ENCODE peak calls at places on chromosomes 12 and 14, in nine cellular contexts. G is psoas muscle, T is cardiac fibroblast, D is adrenal gland, P is lower leg skin, J is left ventricle myocardium inferior, U is heart left ventricle, C is HFF-Myc, V is RWPE1. Q is an unnamed sample.

GRCh38 chr14:36773136-36773540 is 111.5 kb downstream of the PAX9 start:
- DNase-seq in G (no peak), T (peak), D (peak), P (no peak), J (no peak), U (no peak), C (no peak), V (peak), Q (no peak)

GRCh38 chr14:100610511-100611217 is 23.4 kb upstream of the BEGAIN start:
- DNase-seq in G (no peak), T (peak), D (no peak), P (peak), J (no peak), U (no peak), C (peak), V (peak), Q (no peak)

GRCh38 chr12:131333621-131334440 is 377.1 kb upstream of the SFSWAP start:
- DNase-seq in G (no peak), T (no peak), D (no peak), P (peak), J (no peak), U (no peak), C (no peak), V (no peak), Q (no peak)

GRCh38 chr12:55703976-55704761 is 3.5 kb downstream of the ITGA7 start:
- DNase-seq in G (peak), T (peak), D (no peak), P (no peak), J (no peak), U (no peak), C (no peak), V (no peak), Q (no peak)

GRCh38 chr12:89839427-89839826 is 130.8 kb upstream of the ATP2B1 start:
- DNase-seq in G (no peak), T (no peak), D (no peak), P (no peak), J (no peak), U (no peak), C (no peak), V (no peak), Q (no peak)

GRCh38 chr14:103078860-103079587 is 5.0 kb upstream of the LBHD2 start:
- DNase-seq in G (peak), T (no peak), D (no peak), P (no peak), J (no peak), U (no peak), C (no peak), V (no peak), Q (no peak)

GRCh38 chr12:27733052-27733656 is 22.5 kb downstream of the MRPS35 start:
- DNase-seq in G (no peak), T (peak), D (no peak), P (no peak), J (no peak), U (no peak), C (no peak), V (peak), Q (peak)

GRCh38 chr12:110248096-110248447 is 33.0 kb upstream of the ATP2A2 start:
- DNase-seq in G (no peak), T (no peak), D (no peak), P (no peak), J (no peak), U (no peak), C (no peak), V (no peak), Q (no peak)

GRCh38 chr14:57816568-57817284 is 49.2 kb downstream of the SLC35F4 start:
- DNase-seq in G (no peak), T (peak), D (no peak), P (no peak), J (no peak), U (no peak), C (no peak), V (peak), Q (no peak)

GRCh38 chr12:64412458-64412857 is 8.3 kb downstream of the XPOT start:
- DNase-seq in G (no peak), T (no peak), D (no peak), P (no peak), J (no peak), U (no peak), C (no peak), V (no peak), Q (no peak)

GRCh38 chr14:75542585-75543091 is 20.4 kb downstream of the BATF start:
- DNase-seq in G (peak), T (peak), D (peak), P (peak), J (peak), U (peak), C (no peak), V (no peak), Q (peak)

GRCh38 chr12:10191865-10192264 is 13.0 kb downstream of the TMEM52B start:
- DNase-seq in G (no peak), T (peak), D (peak), P (no peak), J (no peak), U (no peak), C (no peak), V (no peak), Q (no peak)

GRCh38 chr12:52539024-52539820 is 13.7 kb downstream of the KRT71 start:
- DNase-seq in G (no peak), T (peak), D (no peak), P (no peak), J (no peak), U (no peak), C (peak), V (peak), Q (no peak)

GRCh38 chr12:67276469-67276868 is 7.3 kb downstream of the CAND1 start:
- DNase-seq in G (no peak), T (peak), D (no peak), P (no peak), J (no peak), U (no peak), C (no peak), V (no peak), Q (no peak)

GRCh38 chr14:32259368-32260013 is 56.4 kb upstream of the RNU6-8 start:
- DNase-seq in G (no peak), T (peak), D (no peak), P (no peak), J (no peak), U (no peak), C (peak), V (peak), Q (peak)

GRCh38 chr12:120101182-120101581 is 15.4 kb downstream of the RAB35 start:
- DNase-seq in G (peak), T (no peak), D (peak), P (no peak), J (no peak), U (peak), C (no peak), V (no peak), Q (peak)

GRCh38 chr14:74952697-74953484 is 2.5 kb downstream of the PGF start:
- DNase-seq in G (no peak), T (no peak), D (no peak), P (no peak), J (no peak), U (no peak), C (no peak), V (no peak), Q (no peak)

GRCh38 chr14:23069413-23069806 is 12.1 kb upstream of the CDH24 start:
- DNase-seq in G (no peak), T (no peak), D (no peak), P (no peak), J (no peak), U (no peak), C (no peak), V (no peak), Q (no peak)

GRCh38 chr14:61836184-61836583 is 74.0 kb downstream of the SNAPC1 start:
- DNase-seq in G (no peak), T (no peak), D (no peak), P (no peak), J (no peak), U (no peak), C (no peak), V (no peak), Q (no peak)

GRCh38 chr14:23068792-23069412 is 11.6 kb upstream of the CDH24 start:
- DNase-seq in G (peak), T (peak), D (peak), P (peak), J (peak), U (no peak), C (peak), V (peak), Q (peak)

GRCh38 chr12:5622280-5622679 is 190.4 kb downstream of the NTF3 start:
- DNase-seq in G (no peak), T (no peak), D (no peak), P (peak), J (no peak), U (no peak), C (no peak), V (no peak), Q (no peak)

GRCh38 chr12:77049767-77050353 is 15.5 kb downstream of the E2F7 start:
- DNase-seq in G (no peak), T (peak), D (peak), P (no peak), J (no peak), U (no peak), C (peak), V (peak), Q (peak)

GRCh38 chr12:109244043-109244442 is 65.0 kb downstream of the FOXN4 start:
- DNase-seq in G (no peak), T (no peak), D (peak), P (no peak), J (no peak), U (no peak), C (no peak), V (no peak), Q (no peak)

GRCh38 chr14:91241848-91242247 is 2.7 kb downstream of the GPR68 start:
- DNase-seq in G (no peak), T (no peak), D (no peak), P (no peak), J (no peak), U (no peak), C (no peak), V (no peak), Q (peak)

GRCh38 chr12:110224379-110225304 is 56.4 kb upstream of the ATP2A2 start:
- DNase-seq in G (no peak), T (peak), D (peak), P (no peak), J (no peak), U (no peak), C (peak), V (peak), Q (no peak)

GRCh38 chr12:10716704-10717315 is 6.3 kb downstream of the YBX3 start:
- DNase-seq in G (peak), T (peak), D (peak), P (peak), J (peak), U (peak), C (peak), V (peak), Q (no peak)

GRCh38 chr12:5139751-5140150 is 96.1 kb downstream of the KCNA5 start:
- DNase-seq in G (no peak), T (no peak), D (no peak), P (no peak), J (no peak), U (no peak), C (no peak), V (no peak), Q (no peak)

GRCh38 chr14:88895116-88895515 is 70.7 kb downstream of the TTC8 start:
- DNase-seq in G (no peak), T (peak), D (no peak), P (no peak), J (no peak), U (no peak), C (peak), V (peak), Q (no peak)
- TF ChIP-seq CTCF in G (no peak), T (no peak), D (no peak), P (no peak), J (no peak), U (no peak), C (no peak), V (no peak), Q (no peak)

GRCh38 chr12:106601548-106601947 is 18.7 kb downstream of the RFX4 start:
- DNase-seq in G (no peak), T (no peak), D (no peak), P (no peak), J (no peak), U (no peak), C (no peak), V (no peak), Q (no peak)
- TF ChIP-seq CTCF in G (no peak), T (no peak), D (no peak), P (no peak), J (no peak), U (no peak), C (no peak), V (no peak), Q (no peak)

GRCh38 chr12:46214668-46215429 is 54.0 kb downstream of the SLC38A1 start:
- DNase-seq in G (no peak), T (no peak), D (no peak), P (no peak), J (no peak), U (no peak), C (no peak), V (no peak), Q (no peak)
- TF ChIP-seq CTCF in G (no peak), T (no peak), D (no peak), P (no peak), J (no peak), U (no peak), C (no peak), V (no peak), Q (no peak)

DNA sequence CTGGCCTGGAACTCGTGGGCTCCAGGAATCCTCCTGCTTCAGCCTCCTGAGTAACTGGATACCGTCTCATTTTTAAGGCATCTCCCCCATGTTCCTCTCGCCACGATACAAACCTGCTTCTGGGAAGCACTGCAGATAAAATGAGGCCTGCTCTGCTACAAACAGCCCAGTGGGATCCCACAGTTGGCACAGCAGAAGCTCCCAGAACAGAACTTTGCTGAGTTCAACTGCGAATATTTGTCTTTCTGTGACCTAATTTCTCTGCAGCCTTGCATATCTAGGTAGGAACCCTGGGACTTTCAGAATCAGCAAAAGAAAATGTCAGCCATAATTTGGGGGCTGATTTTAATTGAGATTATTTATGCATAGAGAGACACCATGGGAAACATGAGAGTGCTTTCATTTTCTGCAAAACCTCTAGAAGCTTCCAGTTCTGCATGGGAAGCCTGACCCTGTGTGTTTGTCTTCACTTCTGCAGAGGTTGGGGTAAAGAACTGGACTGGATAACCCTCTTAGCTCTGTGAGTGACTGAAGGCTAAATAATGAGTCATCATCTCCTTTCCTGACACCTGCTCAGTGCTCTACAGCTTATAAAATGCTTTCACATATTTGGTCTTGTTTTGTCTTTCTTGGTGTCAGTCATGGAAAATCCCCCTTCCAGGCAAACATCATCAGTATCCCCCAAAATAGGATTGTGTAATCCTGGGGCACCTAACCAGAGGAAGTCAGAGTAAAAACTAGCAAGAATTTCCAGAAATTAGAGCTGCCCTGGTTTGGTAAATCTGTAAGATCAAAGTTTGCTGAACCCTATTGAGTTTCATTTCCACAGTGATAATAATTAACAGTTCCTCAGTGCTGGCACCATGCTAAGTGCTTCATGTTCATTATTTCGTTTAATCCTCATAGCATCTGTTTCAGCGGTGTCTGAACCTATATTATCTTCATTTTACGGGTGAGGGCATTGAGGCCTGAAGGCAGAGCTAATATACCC is 185.8 kb downstream of the SLC15A4 start:
- DNase-seq in G (no peak), T (no peak), D (no peak), P (no peak), J (no peak), U (no peak), C (no peak), V (no peak), Q (peak)
- TF ChIP-seq CTCF in G (no peak), T (no peak), D (no peak), P (no peak), J (no peak), U (no peak), C (no peak), V (no peak), Q (no peak)

GRCh38 chr12:79420146-79420618 is 270.6 kb downstream of the PAWR start:
- DNase-seq in G (no peak), T (peak), D (peak), P (no peak), J (no peak), U (no peak), C (peak), V (peak), Q (no peak)
- TF ChIP-seq CTCF in G (no peak), T (peak), D (peak), P (no peak), J (peak), U (peak), C (peak), V (peak), Q (no peak)

DNA sequence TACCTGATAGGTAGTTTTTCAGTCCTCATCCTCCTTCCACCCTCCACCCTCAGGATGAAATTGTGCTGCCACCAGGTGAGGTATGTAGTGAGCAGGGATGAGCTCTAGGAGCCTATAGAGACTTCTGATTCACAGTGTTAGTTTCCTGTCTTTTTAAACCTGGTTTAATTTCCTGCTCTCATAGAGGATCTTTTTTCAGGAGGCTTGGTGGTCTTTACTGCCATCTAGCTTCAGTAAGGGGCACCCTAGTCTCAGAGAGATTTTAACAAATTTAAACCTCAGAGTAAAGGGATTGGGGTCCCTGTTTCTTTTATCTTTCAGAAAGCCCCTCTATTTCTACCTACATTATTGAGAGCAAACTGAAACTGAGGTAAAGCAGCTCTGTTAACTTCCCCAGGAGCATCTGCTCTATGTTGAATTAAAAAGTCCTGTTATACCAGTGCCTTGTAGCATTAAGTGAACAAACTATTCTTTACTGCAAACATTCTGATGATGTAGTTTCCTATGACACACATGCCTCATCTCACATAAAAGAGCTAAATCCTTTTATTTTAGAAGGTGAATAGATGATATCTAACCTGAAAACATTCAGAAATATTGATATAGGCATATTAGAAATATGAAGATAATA is 172.2 kb upstream of the DDHD1 start:
- DNase-seq in G (no peak), T (no peak), D (no peak), P (no peak), J (no peak), U (no peak), C (no peak), V (no peak), Q (no peak)
- TF ChIP-seq CTCF in G (peak), T (peak), D (peak), P (no peak), J (peak), U (peak), C (peak), V (peak), Q (peak)

GRCh38 chr14:96255501-96256366 is at the start of gene BDKRB1:
- DNase-seq in G (no peak), T (peak), D (no peak), P (no peak), J (no peak), U (no peak), C (no peak), V (peak), Q (no peak)

GRCh38 chr14:96257900-96258299 is 1.9 kb downstream of the BDKRB1 start:
- DNase-seq in G (no peak), T (no peak), D (no peak), P (no peak), J (no peak), U (no peak), C (no peak), V (no peak), Q (no peak)

GRCh38 chr14:96257056-96257455 is 1.0 kb downstream of the BDKRB1 start:
- DNase-seq in G (no peak), T (no peak), D (no peak), P (no peak), J (no peak), U (no peak), C (no peak), V (no peak), Q (no peak)

GRCh38 chr14:96254696-96255095 is 1.3 kb upstream of the BDKRB1 start:
- DNase-seq in G (no peak), T (no peak), D (no peak), P (no peak), J (no peak), U (no peak), C (no peak), V (no peak), Q (no peak)

DNA sequence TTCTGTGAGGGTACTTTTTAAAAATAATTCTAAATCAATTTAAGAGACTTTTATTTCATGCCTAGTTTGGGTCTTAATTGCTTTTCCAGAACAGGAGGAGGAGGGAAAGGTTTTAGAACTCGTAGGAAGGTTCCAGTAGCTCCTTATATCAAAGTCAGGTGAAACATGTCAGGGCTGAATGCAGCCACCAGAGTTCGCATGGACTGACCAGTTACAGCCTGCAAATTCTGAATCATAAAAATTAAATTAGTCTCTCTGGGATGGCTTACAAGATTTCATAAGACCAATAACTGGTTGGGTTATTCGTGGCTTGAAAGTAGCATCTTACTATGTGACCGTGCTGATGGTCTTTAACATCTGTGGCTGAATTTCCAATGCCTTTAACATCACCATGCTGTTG is 410 bp downstream of the BDKRB1 start:
- DNase-seq in G (no peak), T (peak), D (no peak), P (no peak), J (no peak), U (no peak), C (no peak), V (peak), Q (no peak)
- TF ChIP-seq CTCF in G (no peak), T (no peak), D (no peak), P (no peak), J (no peak), U (no peak), C (no peak), V (no peak), Q (no peak)

DNA sequence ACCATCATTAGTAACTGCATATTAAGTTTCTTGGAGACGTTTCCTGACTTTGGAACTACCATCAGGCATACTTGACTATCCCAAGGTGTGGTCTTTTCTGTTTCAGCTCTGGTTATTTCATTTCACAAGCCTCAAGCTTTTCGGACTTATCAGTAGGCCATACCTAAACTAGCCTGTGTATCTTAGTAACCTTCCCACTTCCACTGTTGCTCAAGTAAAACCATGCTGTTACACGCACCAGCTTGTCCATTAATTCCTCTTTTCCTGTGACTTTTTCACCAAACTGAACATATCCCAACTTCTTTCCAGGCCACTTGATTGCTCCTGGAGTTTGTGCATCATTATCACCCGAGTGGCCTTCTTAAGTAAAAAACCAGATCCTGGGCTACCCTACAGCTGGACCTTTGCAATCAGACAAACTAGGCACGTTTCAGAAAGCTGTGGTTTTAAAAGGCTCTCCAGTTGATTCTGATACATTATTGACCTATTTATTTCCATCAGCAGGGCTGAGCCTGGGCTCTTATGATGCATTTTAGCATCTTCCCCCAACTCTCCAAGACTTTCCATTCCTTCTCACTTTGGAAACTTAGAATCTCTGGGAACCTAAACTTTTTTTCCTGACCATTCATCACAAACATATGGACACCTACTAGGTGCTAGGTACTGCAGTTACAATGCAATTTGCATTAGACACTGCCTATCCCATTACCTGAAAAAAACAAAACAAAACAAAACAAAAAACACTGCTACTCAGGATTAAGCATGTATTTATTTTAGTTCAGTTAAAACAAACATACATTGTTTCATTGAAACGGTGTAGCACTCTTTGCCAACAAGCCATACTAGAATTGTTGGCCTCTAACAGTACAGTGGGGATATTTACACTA is 14.9 kb downstream of the SLC38A2 start:
- DNase-seq in G (no peak), T (peak), D (no peak), P (no peak), J (no peak), U (no peak), C (peak), V (peak), Q (no peak)
- TF ChIP-seq CTCF in G (no peak), T (no peak), D (no peak), P (peak), J (no peak), U (no peak), C (no peak), V (no peak), Q (no peak)

Q was measured in GM13977.